ENCODE peak calls at places on chromosomes 6 and 20, in seven cellular contexts. G, D, U, E, V, H and F are unnamed samples.

GRCh38 chr6:33075568-33076405 is at the start of gene HLA-DPB1:
- DNase-seq in V (peak), E (peak), U (no peak), G (peak), H (peak), D (no peak), F (peak)

GRCh38 chr6:34260576-34261267 is 11.9 kb upstream of the SMIM29 start:
- DNase-seq in D (no peak), V (no peak), H (no peak), U (no peak), E (no peak), G (no peak), F (no peak)

GRCh38 chr6:9523462-9523861 is 891.4 kb downstream of the TFAP2A start:
- DNase-seq in U (no peak), D (no peak), E (no peak), G (peak), V (no peak), H (no peak), F (no peak)

GRCh38 chr20:23139524-23139923 is 53.4 kb upstream of the CD93 start:
- DNase-seq in E (no peak), U (no peak), V (no peak), G (no peak), D (peak), H (no peak), F (peak)

GRCh38 chr20:9262653-9263194 is 193.8 kb downstream of the PLCB4 start:
- DNase-seq in D (no peak), V (no peak), U (no peak), H (no peak), G (peak), E (no peak), F (no peak)

GRCh38 chr6:42101186-42101657 is 41.2 kb downstream of the C6orf132 start:
- DNase-seq in V (no peak), G (peak), U (no peak), D (no peak), H (no peak), E (no peak), F (peak)

GRCh38 chr6:30732237-30732943 is 10.1 kb downstream of the FLOT1 start:
- DNase-seq in G (no peak), E (no peak), D (no peak), V (no peak), U (no peak), H (no peak), F (no peak)

GRCh38 chr6:109315331-109316129 is 66.7 kb downstream of the CD164 start:
- DNase-seq in E (peak), D (peak), G (no peak), U (no peak), H (no peak), V (no peak), F (no peak)

GRCh38 chr6:156777866-156778614 is 862 bp downstream of the ARID1B start:
- DNase-seq in U (peak), V (no peak), G (peak), H (peak), D (peak), E (peak), F (peak)

GRCh38 chr20:4476903-4477302 is 244.8 kb upstream of the PRND start:
- DNase-seq in E (peak), D (no peak), H (no peak), G (no peak), V (no peak), U (no peak), F (no peak)

GRCh38 chr20:6746901-6747609 is 20.4 kb upstream of the BMP2 start:
- DNase-seq in H (no peak), D (peak), G (peak), E (no peak), U (no peak), V (no peak), F (peak)

GRCh38 chr6:89689732-89690131 is 51.2 kb upstream of the LYRM2 start:
- DNase-seq in H (no peak), U (no peak), V (no peak), G (peak), E (peak), D (peak), F (no peak)

GRCh38 chr20:41094656-41095055 is 42.7 kb upstream of the PLCG1 start:
- DNase-seq in D (no peak), E (peak), V (no peak), H (no peak), U (no peak), G (no peak), F (peak)

GRCh38 chr6:74050921-74051320 is 354.9 kb downstream of the CD109 start:
- DNase-seq in U (no peak), D (no peak), G (no peak), V (no peak), H (no peak), E (no peak), F (no peak)

GRCh38 chr6:161549977-161550655 is 276.3 kb upstream of the AGPAT4 start:
- DNase-seq in V (no peak), E (no peak), D (peak), H (no peak), U (no peak), G (peak), F (peak)

GRCh38 chr20:15927893-15928650 is 645.2 kb downstream of the KIF16B start:
- DNase-seq in D (no peak), H (no peak), U (no peak), G (no peak), E (no peak), V (no peak), F (no peak)

GRCh38 chr6:24743265-24743943 is 24.4 kb upstream of the C6orf62 start:
- DNase-seq in G (peak), D (peak), H (no peak), E (no peak), V (no peak), U (no peak), F (peak)

GRCh38 chr6:82712826-82713225 is 349.2 kb downstream of the TPBG start:
- DNase-seq in G (peak), D (peak), V (no peak), E (no peak), H (no peak), U (no peak), F (peak)

GRCh38 chr6:52335576-52335975 is 26.4 kb upstream of the PAQR8 start:
- DNase-seq in G (no peak), U (no peak), H (no peak), D (peak), E (no peak), V (peak), F (peak)

GRCh38 chr6:84220809-84221409 is 6.5 kb downstream of the CEP162 start:
- DNase-seq in D (peak), V (peak), G (peak), E (peak), U (no peak), H (no peak), F (peak)

GRCh38 chr6:71190809-71191208 is 97.8 kb upstream of the OGFRL1 start:
- DNase-seq in V (peak), D (peak), H (no peak), G (peak), E (no peak), U (no peak), F (peak)

GRCh38 chr6:18265787-18266523 is 1.6 kb upstream of the DEK start:
- DNase-seq in V (no peak), D (no peak), E (no peak), U (no peak), H (no peak), G (no peak), F (peak)

GRCh38 chr6:108578595-108579038 is 17.9 kb downstream of the FOXO3 start:
- DNase-seq in D (no peak), G (peak), U (no peak), H (no peak), V (no peak), E (no peak), F (no peak)

GRCh38 chr6:14524319-14524718 is 406.7 kb downstream of the CD83 start:
- DNase-seq in E (no peak), G (no peak), D (no peak), H (no peak), U (no peak), V (no peak), F (no peak)

GRCh38 chr6:124714728-124715127 is 247.5 kb upstream of the RNF217 start:
- DNase-seq in V (no peak), U (no peak), D (peak), E (no peak), H (no peak), G (no peak), F (no peak)

GRCh38 chr6:100833972-100834574 is 47.1 kb downstream of the ASCC3 start:
- DNase-seq in E (no peak), D (no peak), G (no peak), H (no peak), V (no peak), U (no peak), F (no peak)